ENCODE peak calls at places on chromosomes 5 and 9, in five cellular contexts. U, E, H, P and X are unnamed samples.

GRCh38 chr5:177430146-177430951 is 3.9 kb downstream of the GRK6 start:
- DNase-seq in U (no peak), E (no peak), H (peak), P (no peak), X (no peak)

GRCh38 chr5:32507738-32508434 is 63.3 kb upstream of the ZFR start:
- DNase-seq in U (no peak), E (no peak), H (no peak), P (no peak), X (no peak)

GRCh38 chr9:136229096-136230065 is 16.2 kb downstream of the QSOX2 start:
- DNase-seq in U (no peak), E (no peak), H (no peak), P (peak), X (no peak)

GRCh38 chr5:66963559-66963971 is 233.0 kb downstream of the CD180 start:
- DNase-seq in U (peak), E (no peak), H (no peak), P (no peak), X (no peak)

GRCh38 chr5:10124287-10124686 is 125.4 kb downstream of the ATPSCKMT start:
- DNase-seq in U (no peak), E (peak), H (no peak), P (no peak), X (peak)

GRCh38 chr5:140224658-140225057 is 49.7 kb downstream of the CYSTM1 start:
- DNase-seq in U (no peak), E (no peak), H (no peak), P (no peak), X (no peak)

GRCh38 chr5:27403248-27403882 is 365.0 kb upstream of the CDH9 start:
- DNase-seq in U (no peak), E (no peak), H (no peak), P (no peak), X (no peak)

GRCh38 chr5:143698534-143698933 is 113.4 kb upstream of the HMHB1 start:
- DNase-seq in U (no peak), E (no peak), H (no peak), P (no peak), X (no peak)

GRCh38 chr5:112636751-112637150 is 100.9 kb upstream of the APC start:
- DNase-seq in U (no peak), E (no peak), H (no peak), P (no peak), X (no peak)

GRCh38 chr5:66558562-66558961 is 37.6 kb upstream of the MAST4 start:
- DNase-seq in U (no peak), E (no peak), H (no peak), P (no peak), X (no peak)

GRCh38 chr5:159163027-159163699 is 46.2 kb downstream of the RNF145 start:
- DNase-seq in U (no peak), E (no peak), H (no peak), P (no peak), X (no peak)

GRCh38 chr5:137624786-137625349 is 111.0 kb downstream of the KLHL3 start:
- DNase-seq in U (no peak), E (no peak), H (no peak), P (no peak), X (no peak)

GRCh38 chr9:126558051-126558665 is 55.6 kb upstream of the LMX1B start:
- DNase-seq in U (peak), E (peak), H (peak), P (peak), X (peak)

GRCh38 chr5:133709074-133709676 is 96.8 kb upstream of the FSTL4 start:
- DNase-seq in U (no peak), E (no peak), H (no peak), P (no peak), X (no peak)